ENCODE peak calls at places on chromosomes 2 and 18, in four cellular contexts. One of them, this sample, is unnamed.
A peak's percentile ranks its signal among the peaks of the same experiment; 100 is the strongest.

GRCh38 chr2:128372621-128373341 is 54.1 kb upstream of the HS6ST1 start:
- DNase-seq in A673: no peak
- DNase-seq in IMR-90: no peak
- DNase-seq in thyroid gland: no peak
- DNase-seq in this sample: no peak

GRCh38 chr2:6967301-6967700 is 50.1 kb downstream of the RNF144A start:
- DNase-seq in A673: no peak
- DNase-seq in IMR-90: no peak
- DNase-seq in thyroid gland: no peak
- DNase-seq in this sample: no peak

GRCh38 chr2:9114457-9114856 is 92.2 kb upstream of the ASAP2 start:
- DNase-seq in A673: no peak
- DNase-seq in IMR-90: no peak
- DNase-seq in thyroid gland: no peak
- DNase-seq in this sample: peak; percentile 19

GRCh38 chr18:49319590-49319989 is 140.9 kb downstream of the DYM start:
- DNase-seq in A673: no peak
- DNase-seq in IMR-90: peak; percentile 29
- DNase-seq in thyroid gland: no peak
- DNase-seq in this sample: peak; percentile 18

GRCh38 chr2:238596571-238597551 is 170.1 kb downstream of the ASB1 start:
- DNase-seq in A673: peak; percentile 91
- DNase-seq in IMR-90: peak; percentile 71
- DNase-seq in thyroid gland: peak; percentile 89
- DNase-seq in this sample: peak; percentile 98

GRCh38 chr2:236802862-236803261 is 233.2 kb downstream of the ACKR3 start:
- DNase-seq in A673: no peak
- DNase-seq in IMR-90: no peak
- DNase-seq in thyroid gland: peak; percentile 48
- DNase-seq in this sample: no peak

GRCh38 chr2:144230452-144231085 is 289.4 kb downstream of the ZEB2 start:
- DNase-seq in A673: peak; percentile 37
- DNase-seq in IMR-90: peak; percentile 45
- DNase-seq in thyroid gland: no peak
- DNase-seq in this sample: peak; percentile 25

GRCh38 chr2:184558713-184559464 is 39.4 kb upstream of the ZNF804A start:
- DNase-seq in A673: no peak
- DNase-seq in IMR-90: no peak
- DNase-seq in thyroid gland: no peak
- DNase-seq in this sample: peak; percentile 49

GRCh38 chr2:174931724-174932123 is 73.5 kb downstream of the CHN1 start:
- DNase-seq in A673: no peak
- DNase-seq in IMR-90: peak; percentile 90
- DNase-seq in thyroid gland: no peak
- DNase-seq in this sample: peak; percentile 41

GRCh38 chr2:12504443-12504842 is 212.3 kb upstream of the TRIB2 start:
- DNase-seq in A673: no peak
- DNase-seq in IMR-90: peak; percentile 57
- DNase-seq in thyroid gland: no peak
- DNase-seq in this sample: peak; percentile 42

GRCh38 chr2:226077841-226078240 is 678.3 kb downstream of the NYAP2 start:
- DNase-seq in A673: no peak
- DNase-seq in IMR-90: no peak
- DNase-seq in thyroid gland: no peak
- DNase-seq in this sample: peak; percentile 14

GRCh38 chr2:152336103-152336853 is 1.3 kb downstream of the FMNL2 start:
- DNase-seq in A673: peak; percentile 57
- DNase-seq in IMR-90: peak; percentile 47
- DNase-seq in thyroid gland: peak; percentile 68
- DNase-seq in this sample: peak; percentile 47

GRCh38 chr2:234403074-234403473 is 93.8 kb downstream of the ARL4C start:
- DNase-seq in A673: no peak
- DNase-seq in IMR-90: peak; percentile 59
- DNase-seq in thyroid gland: no peak
- DNase-seq in this sample: peak; percentile 44

GRCh38 chr2:17646838-17647701 is 106.5 kb downstream of the SMC6 start:
- DNase-seq in A673: no peak
- DNase-seq in IMR-90: no peak
- DNase-seq in thyroid gland: peak; percentile 47
- DNase-seq in this sample: no peak

GRCh38 chr2:9110893-9111569 is 95.6 kb upstream of the ASAP2 start:
- DNase-seq in A673: peak; percentile 25
- DNase-seq in IMR-90: peak; percentile 32
- DNase-seq in thyroid gland: no peak
- DNase-seq in this sample: peak; percentile 28

GRCh38 chr18:8229040-8229439 is 380.2 kb upstream of the RAB12 start:
- DNase-seq in A673: no peak
- DNase-seq in IMR-90: no peak
- DNase-seq in thyroid gland: no peak
- DNase-seq in this sample: no peak

GRCh38 chr2:237301595-237301994 is 112.4 kb downstream of the COL6A3 start:
- DNase-seq in A673: no peak
- DNase-seq in IMR-90: no peak
- DNase-seq in thyroid gland: no peak
- DNase-seq in this sample: no peak

GRCh38 chr2:18525236-18525635 is 35.2 kb downstream of the RDH14 start:
- DNase-seq in A673: no peak
- DNase-seq in IMR-90: no peak
- DNase-seq in thyroid gland: no peak
- DNase-seq in this sample: no peak

DNA sequence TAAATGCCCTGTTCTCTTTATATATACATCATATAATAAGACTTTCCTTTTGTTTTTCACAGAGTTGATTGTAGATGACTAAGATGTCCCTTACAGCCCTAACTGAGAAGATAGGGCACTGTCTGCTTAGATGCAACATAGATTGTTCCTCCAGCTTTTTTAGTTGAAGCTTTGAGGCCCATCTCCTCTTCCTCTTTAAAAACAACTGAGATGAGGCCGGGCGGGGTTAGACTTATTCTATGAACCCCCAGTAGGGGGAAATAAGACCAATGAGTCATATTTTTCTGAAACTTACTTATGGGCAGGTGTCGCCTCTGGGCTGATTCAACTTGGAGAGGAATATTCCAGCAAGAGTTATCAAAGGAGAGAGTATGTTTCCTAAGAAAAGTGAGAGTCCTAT is 84.6 kb downstream of the FBXO15 start:
- DNase-seq in A673: no peak
- DNase-seq in IMR-90: no peak
- DNase-seq in thyroid gland: no peak
- DNase-seq in this sample: no peak
- TF ChIP-seq CTCF in A673: no peak
- TF ChIP-seq CTCF in IMR-90: no peak
- TF ChIP-seq CTCF in thyroid gland: no peak
- TF ChIP-seq CTCF in this sample: no peak

DNA sequence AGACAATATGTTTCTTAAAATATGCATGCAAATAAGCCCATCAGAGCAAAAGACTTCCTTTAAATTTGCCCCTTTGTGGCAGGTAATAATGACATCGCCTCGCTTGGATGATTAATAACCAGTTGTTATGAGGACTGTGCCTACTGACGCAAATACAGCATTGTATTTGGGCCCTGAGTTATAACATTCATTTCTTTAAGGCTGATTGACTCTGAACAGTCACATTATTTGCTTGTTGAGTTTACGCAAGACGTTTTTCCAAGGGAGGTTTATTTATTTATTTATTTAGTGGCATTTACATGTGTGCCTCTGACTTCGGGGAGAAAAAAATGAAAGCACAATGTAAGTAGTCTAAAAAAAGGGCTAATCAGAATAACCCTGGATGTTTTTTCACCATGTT is 88.3 kb downstream of the SLC8A1 start:
- DNase-seq in A673: peak; percentile 6
- DNase-seq in IMR-90: peak; percentile 40
- DNase-seq in thyroid gland: no peak
- DNase-seq in this sample: peak; percentile 67
- H3K4me3 ChIP-seq in A673: no peak overlapping the region
- H3K4me3 ChIP-seq in IMR-90: peak overlapping the region; percentile 3
- H3K4me3 ChIP-seq in thyroid gland: no peak overlapping the region
- H3K4me3 ChIP-seq in this sample: no peak overlapping the region

GRCh38 chr2:240564571-240565266 is 3.6 kb upstream of the RNPEPL1 start:
- DNase-seq in A673: no peak
- DNase-seq in IMR-90: peak; percentile 88
- DNase-seq in thyroid gland: no peak
- DNase-seq in this sample: no peak
- TF ChIP-seq CTCF in A673: no peak
- TF ChIP-seq CTCF in IMR-90: peak; percentile 43
- TF ChIP-seq CTCF in thyroid gland: no peak
- TF ChIP-seq CTCF in this sample: no peak

GRCh38 chr2:90077948-90078347 is 1386.5 kb downstream of the RPIA start:
- DNase-seq in A673: no peak
- DNase-seq in IMR-90: no peak
- DNase-seq in thyroid gland: no peak
- DNase-seq in this sample: no peak

DNA sequence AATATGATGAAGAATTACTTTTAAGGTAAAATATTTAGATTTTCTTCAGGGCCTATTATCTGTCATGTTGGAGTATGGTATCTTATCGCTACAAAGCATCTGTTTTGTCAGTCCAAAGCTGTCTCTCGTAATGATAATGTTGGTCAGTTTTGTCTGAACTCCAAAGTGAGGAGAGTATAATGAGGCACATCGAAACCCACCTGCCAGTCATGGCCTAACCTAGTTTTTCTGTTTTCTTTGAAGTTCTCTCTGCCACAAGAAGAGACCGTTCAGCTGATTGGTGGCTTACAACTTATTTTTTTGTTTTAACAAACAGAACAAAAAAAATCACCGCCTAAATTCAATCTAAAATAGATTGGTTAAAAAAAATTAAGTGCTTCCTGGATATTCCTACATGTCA is 1387.9 kb downstream of the RPIA start:
- DNase-seq in A673: no peak
- DNase-seq in IMR-90: no peak
- DNase-seq in thyroid gland: no peak
- DNase-seq in this sample: no peak
- H3K4me3 ChIP-seq in A673: no peak overlapping the region
- H3K4me3 ChIP-seq in IMR-90: no peak overlapping the region
- H3K4me3 ChIP-seq in thyroid gland: no peak overlapping the region
- H3K4me3 ChIP-seq in this sample: no peak overlapping the region

DNA sequence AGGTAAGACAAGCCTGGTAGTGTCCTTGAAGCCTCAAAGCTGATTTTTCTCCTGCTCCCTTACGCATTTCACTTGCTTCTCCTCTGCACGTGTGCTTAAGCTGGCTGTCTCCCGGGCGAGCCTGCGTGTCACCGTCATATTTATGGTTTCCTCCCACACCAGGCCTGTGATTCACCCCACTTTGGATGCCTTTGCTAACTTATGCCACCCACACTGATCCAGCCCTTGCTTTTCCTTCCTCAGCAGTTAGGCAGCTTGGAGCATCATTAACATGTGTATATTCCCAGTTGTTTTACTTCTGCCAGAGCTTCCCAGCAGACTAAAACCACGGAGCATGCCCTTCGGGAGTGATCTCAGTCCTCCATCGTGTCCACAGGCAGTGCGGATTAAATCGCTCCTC is 2.2 kb downstream of the ST3GAL5 start:
- DNase-seq in A673: peak; percentile 87
- DNase-seq in IMR-90: peak; percentile 99
- DNase-seq in thyroid gland: peak; percentile 49
- DNase-seq in this sample: peak; percentile 98
- TF ChIP-seq CTCF in A673: no peak
- TF ChIP-seq CTCF in IMR-90: no peak
- TF ChIP-seq CTCF in thyroid gland: no peak
- TF ChIP-seq CTCF in this sample: no peak

GRCh38 chr18:79458131-79458838 is 62.6 kb downstream of the NFATC1 start:
- DNase-seq in A673: no peak
- DNase-seq in IMR-90: peak; percentile 84
- DNase-seq in thyroid gland: peak; percentile 15
- DNase-seq in this sample: peak; percentile 81

GRCh38 chr18:79459946-79460345 is 64.2 kb downstream of the NFATC1 start:
- DNase-seq in A673: no peak
- DNase-seq in IMR-90: no peak
- DNase-seq in thyroid gland: no peak
- DNase-seq in this sample: no peak

GRCh38 chr18:79458917-79459803 is 63.4 kb downstream of the NFATC1 start:
- DNase-seq in A673: no peak
- DNase-seq in IMR-90: no peak
- DNase-seq in thyroid gland: no peak
- DNase-seq in this sample: no peak

GRCh38 chr18:79461627-79462026 is 65.9 kb downstream of the NFATC1 start:
- DNase-seq in A673: no peak
- DNase-seq in IMR-90: no peak
- DNase-seq in thyroid gland: no peak
- DNase-seq in this sample: no peak

DNA sequence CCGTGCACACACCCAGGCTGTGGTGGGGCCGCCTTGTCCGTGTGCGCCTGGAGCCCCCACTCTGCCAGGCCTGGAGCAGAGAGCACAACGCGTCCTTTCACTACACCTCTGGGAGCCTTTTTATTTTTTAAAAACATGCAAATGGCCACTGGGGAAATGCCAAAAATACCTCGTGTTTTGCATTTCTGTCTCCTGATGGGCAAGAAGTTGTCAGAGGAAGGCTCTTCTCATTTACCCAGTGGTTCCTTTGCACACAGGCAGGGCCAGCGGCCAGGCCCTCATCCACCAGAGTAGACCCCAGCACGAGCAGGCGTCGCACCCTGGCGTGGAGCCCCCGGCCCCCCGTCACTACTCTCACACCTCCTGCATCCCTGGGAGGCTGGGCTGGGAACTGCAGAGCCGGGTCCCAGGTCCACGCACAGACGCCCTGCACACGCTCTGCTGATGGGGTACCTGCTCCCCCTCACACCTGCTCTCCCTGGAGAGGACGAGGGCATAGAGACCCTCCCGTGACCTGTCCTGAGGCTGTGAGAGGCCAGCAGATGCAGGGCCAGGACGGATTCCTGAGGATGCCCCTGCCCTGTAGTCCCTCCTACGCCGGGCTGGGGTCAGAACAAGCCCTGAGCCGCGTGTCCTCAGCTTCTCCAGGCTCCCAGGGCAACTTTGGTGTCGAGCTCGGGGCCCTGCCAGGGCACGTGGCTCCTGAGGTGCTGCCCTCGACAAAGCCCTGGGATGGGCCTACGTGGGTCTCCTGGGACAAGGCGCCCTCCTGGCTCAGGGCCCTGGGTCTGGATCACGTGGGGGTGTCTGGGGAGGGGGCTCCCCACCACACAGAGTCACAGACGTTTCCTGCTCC is 64.9 kb downstream of the NFATC1 start:
- DNase-seq in A673: no peak
- DNase-seq in IMR-90: peak; percentile 4
- DNase-seq in thyroid gland: no peak
- DNase-seq in this sample: no peak
- H3K4me3 ChIP-seq in A673: no peak overlapping the region
- H3K4me3 ChIP-seq in IMR-90: no peak overlapping the region
- H3K4me3 ChIP-seq in thyroid gland: no peak overlapping the region
- H3K4me3 ChIP-seq in this sample: no peak overlapping the region

GRCh38 chr2:56754066-56754615 is 570.4 kb downstream of the CCDC85A start:
- DNase-seq in A673: no peak
- DNase-seq in IMR-90: no peak
- DNase-seq in thyroid gland: no peak
- DNase-seq in this sample: no peak

GRCh38 chr2:56753182-56753581 is 569.4 kb downstream of the CCDC85A start:
- DNase-seq in A673: no peak
- DNase-seq in IMR-90: no peak
- DNase-seq in thyroid gland: no peak
- DNase-seq in this sample: no peak

GRCh38 chr2:56754627-56755026 is 570.8 kb downstream of the CCDC85A start:
- DNase-seq in A673: no peak
- DNase-seq in IMR-90: no peak
- DNase-seq in thyroid gland: no peak
- DNase-seq in this sample: no peak

GRCh38 chr2:56743807-56744206 is 560.0 kb downstream of the CCDC85A start:
- DNase-seq in A673: no peak
- DNase-seq in IMR-90: no peak
- DNase-seq in thyroid gland: no peak
- DNase-seq in this sample: no peak

GRCh38 chr2:56749152-56749752 is 565.5 kb downstream of the CCDC85A start:
- DNase-seq in A673: peak; percentile 49
- DNase-seq in IMR-90: peak; percentile 6
- DNase-seq in thyroid gland: no peak
- DNase-seq in this sample: peak; percentile 63
- TF ChIP-seq CTCF in A673: peak; percentile 63
- TF ChIP-seq CTCF in IMR-90: peak; percentile 42
- TF ChIP-seq CTCF in thyroid gland: peak; percentile 59
- TF ChIP-seq CTCF in this sample: peak; percentile 55

This sample was measured in fibroblast of mammary gland.